ENCODE peak calls at places on chromosome 7, in five cellular contexts. One of them, this sample, is unnamed.

GRCh38 chr7:836429-836828 is 4.2 kb downstream of the SUN1 start:
- DNase-seq in iris pigment epithelial cell: peak; percentile 75
- DNase-seq in lower lobe of right lung: no peak
- DNase-seq in COR-L47: no peak
- DNase-seq in NCI-H1436: no peak
- DNase-seq in this sample: peak; percentile 80

GRCh38 chr7:135910393-135911036 is 66.6 kb downstream of the MTPN start:
- DNase-seq in iris pigment epithelial cell: no peak
- DNase-seq in lower lobe of right lung: no peak
- DNase-seq in COR-L47: no peak
- DNase-seq in NCI-H1436: no peak
- DNase-seq in this sample: no peak

GRCh38 chr7:155284496-155285274 is 13.0 kb upstream of the INSIG1 start:
- DNase-seq in iris pigment epithelial cell: no peak
- DNase-seq in lower lobe of right lung: no peak
- DNase-seq in COR-L47: no peak
- DNase-seq in NCI-H1436: no peak
- DNase-seq in this sample: no peak

GRCh38 chr7:82760831-82761230 is 317.3 kb upstream of the CACNA2D1 start:
- DNase-seq in iris pigment epithelial cell: peak; percentile 6
- DNase-seq in lower lobe of right lung: no peak
- DNase-seq in COR-L47: no peak
- DNase-seq in NCI-H1436: no peak
- DNase-seq in this sample: no peak

GRCh38 chr7:115940462-115941060 is 90.0 kb downstream of the TFEC start:
- DNase-seq in iris pigment epithelial cell: no peak
- DNase-seq in lower lobe of right lung: no peak
- DNase-seq in COR-L47: no peak
- DNase-seq in NCI-H1436: no peak
- DNase-seq in this sample: no peak

GRCh38 chr7:93575555-93576397 is 1.3 kb upstream of the CALCR start:
- DNase-seq in iris pigment epithelial cell: no peak
- DNase-seq in lower lobe of right lung: no peak
- DNase-seq in COR-L47: no peak
- DNase-seq in NCI-H1436: no peak
- DNase-seq in this sample: no peak

GRCh38 chr7:134365341-134366054 is 48.8 kb upstream of the SLC35B4 start:
- DNase-seq in iris pigment epithelial cell: peak; percentile 68
- DNase-seq in lower lobe of right lung: no peak
- DNase-seq in COR-L47: no peak
- DNase-seq in NCI-H1436: no peak
- DNase-seq in this sample: peak; percentile 5

GRCh38 chr7:81776972-81777371 is 7.1 kb upstream of the HGF start:
- DNase-seq in iris pigment epithelial cell: no peak
- DNase-seq in lower lobe of right lung: no peak
- DNase-seq in COR-L47: no peak
- DNase-seq in NCI-H1436: no peak
- DNase-seq in this sample: no peak

GRCh38 chr7:141866974-141867373 is 25.7 kb upstream of the PRSS37 start:
- DNase-seq in iris pigment epithelial cell: peak; percentile 6
- DNase-seq in lower lobe of right lung: no peak
- DNase-seq in COR-L47: no peak
- DNase-seq in NCI-H1436: no peak
- DNase-seq in this sample: no peak

GRCh38 chr7:24728503-24729364 is 28.5 kb downstream of the GSDME start:
- DNase-seq in iris pigment epithelial cell: peak; percentile 28
- DNase-seq in lower lobe of right lung: no peak
- DNase-seq in COR-L47: no peak
- DNase-seq in NCI-H1436: no peak
- DNase-seq in this sample: no peak

GRCh38 chr7:33849004-33849403 is 56.3 kb upstream of the BMPER start:
- DNase-seq in iris pigment epithelial cell: peak; percentile 12
- DNase-seq in lower lobe of right lung: no peak
- DNase-seq in COR-L47: no peak
- DNase-seq in NCI-H1436: no peak
- DNase-seq in this sample: no peak